ENCODE peak calls at places on chromosomes 13 and 19, in six cellular contexts. O is neuronal stem cell, T is H9, X is IMR-90, C is mesendoderm, W is H1. Q is an unnamed sample.

GRCh38 chr13:44231786-44232516 is 141.7 kb upstream of the SERP2 start:
- DNase-seq in X (peak), W (peak), T (peak), O (peak), C (peak), Q (peak)

GRCh38 chr19:10238172-10238783 is 7.1 kb upstream of the S1PR2 start:
- DNase-seq in O (no peak), C (no peak), X (peak), T (no peak), W (no peak), Q (peak)

GRCh38 chr19:35785087-35785627 is 9.8 kb downstream of the ARHGAP33 start:
- DNase-seq in T (no peak), C (no peak), O (no peak), X (no peak), W (peak), Q (no peak)

GRCh38 chr13:30874111-30874510 is 32.0 kb upstream of the MEDAG start:
- DNase-seq in O (no peak), C (no peak), X (no peak), W (no peak), T (no peak), Q (no peak)

GRCh38 chr19:46660601-46661019 is 372 bp downstream of the DACT3 start:
- DNase-seq in W (no peak), O (no peak), T (no peak), X (no peak), C (no peak), Q (no peak)

GRCh38 chr19:53813996-53814395 is 10.1 kb downstream of the NLRP12 start:
- DNase-seq in O (no peak), C (no peak), W (no peak), X (peak), T (no peak), Q (no peak)

GRCh38 chr13:30464496-30465351 is 1.0 kb downstream of the HMGB1 start:
- DNase-seq in T (peak), W (peak), O (peak), C (peak), X (peak), Q (peak)

GRCh38 chr13:67238277-67238859 is 8.2 kb upstream of the PCDH9 start:
- DNase-seq in W (no peak), C (peak), T (no peak), O (peak), X (peak), Q (peak)

GRCh38 chr13:32261567-32261966 is 53.6 kb downstream of the ZAR1L start:
- DNase-seq in C (peak), T (no peak), W (no peak), X (peak), O (no peak), Q (peak)

GRCh38 chr13:99027260-99027659 is 49.4 kb upstream of the DOCK9 start:
- DNase-seq in T (no peak), W (no peak), C (no peak), O (no peak), X (no peak), Q (no peak)

GRCh38 chr13:100875392-100876043 is 200.9 kb upstream of the TMTC4 start:
- DNase-seq in T (no peak), O (no peak), W (no peak), C (no peak), X (peak), Q (peak)

GRCh38 chr19:40279120-40279551 is 6.0 kb downstream of the AKT2 start:
- DNase-seq in X (peak), C (no peak), T (no peak), O (no peak), W (no peak), Q (peak)

GRCh38 chr13:55298201-55298600 is 1842.5 kb upstream of the PRR20A start:
- DNase-seq in X (no peak), O (no peak), T (no peak), C (no peak), W (no peak), Q (no peak)

GRCh38 chr13:36282818-36283432 is 14.7 kb downstream of the CCDC169 start:
- DNase-seq in O (peak), T (no peak), X (peak), C (peak), W (no peak), Q (peak)

GRCh38 chr13:59755647-59756290 is 408.0 kb downstream of the DIAPH3 start:
- DNase-seq in C (no peak), O (no peak), W (no peak), X (no peak), T (no peak), Q (no peak)

GRCh38 chr13:72850959-72851677 is 69.2 kb downstream of the PIBF1 start:
- DNase-seq in T (peak), O (no peak), C (no peak), X (no peak), W (peak), Q (no peak)

GRCh38 chr19:34308381-34309367 is 54.3 kb downstream of the GARRE1 start:
- DNase-seq in C (no peak), W (no peak), T (no peak), X (no peak), O (no peak), Q (no peak)

GRCh38 chr13:71359641-71360040 is 507.4 kb downstream of the DACH1 start:
- DNase-seq in C (no peak), O (no peak), W (no peak), X (no peak), T (no peak), Q (peak)

GRCh38 chr13:20796791-20797513 is 23.2 kb upstream of the EEF1AKMT1 start:
- DNase-seq in X (peak), C (no peak), O (no peak), W (no peak), T (no peak), Q (peak)

GRCh38 chr13:97274782-97275252 is 52.7 kb downstream of the MBNL2 start:
- DNase-seq in W (no peak), C (no peak), O (no peak), X (peak), T (no peak), Q (peak)

GRCh38 chr19:52270266-52270885 is 989 bp downstream of the ZNF766 start:
- DNase-seq in W (peak), X (peak), T (no peak), C (peak), O (no peak), Q (no peak)

GRCh38 chr19:51367565-51368365 is 1.0 kb downstream of the CLDND2 start:
- DNase-seq in T (peak), W (peak), O (peak), C (peak), X (peak), Q (peak)

GRCh38 chr19:42129399-42130253 is 2.6 kb downstream of the POU2F2 start:
- DNase-seq in X (peak), C (no peak), T (no peak), W (no peak), O (no peak), Q (no peak)

GRCh38 chr13:27489456-27489855 is 39.1 kb upstream of the MTIF3 start:
- DNase-seq in C (no peak), O (no peak), X (no peak), T (no peak), W (no peak), Q (no peak)

GRCh38 chr13:44148159-44148929 is 225.3 kb upstream of the SERP2 start:
- DNase-seq in X (peak), T (no peak), W (no peak), O (no peak), C (peak), Q (no peak)

GRCh38 chr13:96696501-96696900 is 297.8 kb downstream of the OXGR1 start:
- DNase-seq in O (no peak), T (no peak), W (no peak), X (no peak), C (no peak), Q (no peak)

GRCh38 chr13:44797685-44798084 is 191.6 kb downstream of the NUFIP1 start:
- DNase-seq in X (no peak), W (no peak), T (no peak), O (no peak), C (no peak), Q (no peak)

DNA sequence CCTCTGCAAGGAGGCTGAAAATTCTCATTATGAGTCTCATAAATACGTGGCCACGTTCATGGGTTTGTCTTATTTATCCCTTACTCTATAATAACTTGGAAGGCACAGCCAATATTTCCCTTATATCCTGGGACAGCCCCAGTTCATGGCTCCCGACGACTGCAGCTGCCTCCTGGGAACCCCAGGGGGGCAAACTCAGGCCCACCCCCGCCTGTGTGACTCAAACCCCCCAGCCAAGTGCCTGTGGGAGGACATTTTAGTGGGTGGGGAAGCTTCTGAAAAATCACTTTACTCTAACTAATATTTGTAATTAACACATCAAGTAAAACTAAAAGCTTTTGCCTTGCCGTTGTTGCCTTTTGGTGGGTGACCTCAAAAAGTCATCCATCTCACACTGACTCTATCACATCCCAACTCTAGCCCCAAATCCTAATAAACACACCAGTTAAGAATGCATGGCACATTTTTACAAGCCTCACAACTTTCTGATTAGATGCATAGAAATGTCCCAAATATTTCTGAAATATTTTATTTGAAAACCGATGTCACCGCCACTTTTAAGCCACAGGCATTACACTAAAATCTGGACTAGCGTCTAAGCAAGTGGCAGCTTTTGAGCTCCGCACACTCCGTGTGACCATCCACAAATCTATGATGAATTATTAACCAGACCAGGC is 14.2 kb downstream of the RASA3 start:
- DNase-seq in O (no peak), C (no peak), T (no peak), X (no peak), W (no peak), Q (peak)
- H4K8ac ChIP-seq in O (no peak), C (no peak), T (no peak), X (peak), W (no peak), Q (peak)

GRCh38 chr19:18417250-18418033 is 1.8 kb upstream of the SSBP4 start:
- DNase-seq in X (peak), T (peak), W (peak), O (peak), C (peak), Q (peak)
- H2BK120ac ChIP-seq in X (peak), T (no peak), W (peak), O (peak), C (peak), Q (peak)

GRCh38 chr13:51584731-51585191 is 499 bp downstream of the WDFY2 start:
- DNase-seq in O (peak), X (peak), C (peak), T (peak), W (peak), Q (peak)
- H4K8ac ChIP-seq in O (no peak), X (peak), C (no peak), T (no peak), W (peak), Q (no peak)

DNA sequence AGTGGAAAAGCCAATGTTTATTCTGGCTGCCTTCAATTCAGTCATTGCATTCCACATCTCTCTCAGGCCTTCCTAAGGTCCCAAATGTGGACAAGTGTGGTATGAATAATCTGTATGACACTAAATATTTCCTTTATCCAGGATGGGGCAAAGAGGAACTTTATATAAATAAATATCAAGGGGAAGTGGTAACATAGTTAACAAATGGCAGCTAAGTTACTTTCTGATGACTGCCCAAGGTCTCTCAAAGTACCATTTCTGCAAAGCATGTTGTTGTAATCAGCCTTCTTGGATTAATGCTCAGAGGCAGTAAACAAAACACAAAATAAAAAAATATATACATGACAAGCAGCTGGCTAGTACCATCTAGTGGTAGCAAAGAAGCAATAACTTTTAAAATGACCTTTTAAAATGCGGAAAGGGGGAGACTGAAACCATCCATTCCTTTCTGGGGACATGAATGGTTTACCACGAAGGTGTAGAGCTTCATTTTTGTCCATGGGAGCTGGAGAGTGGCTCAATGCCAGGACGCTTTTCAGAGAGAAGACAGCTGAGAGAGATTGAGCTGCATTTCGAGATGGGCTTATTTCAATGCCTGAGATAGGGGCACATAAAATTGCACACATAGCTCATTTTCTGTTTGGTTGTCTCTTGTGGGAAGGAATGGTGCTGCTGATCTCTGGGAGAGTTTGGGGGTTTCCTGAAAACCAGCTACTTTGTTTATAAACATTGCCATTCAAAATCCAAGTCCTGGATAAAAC is 259.2 kb downstream of the RFC3 start:
- DNase-seq in O (no peak), T (no peak), X (peak), W (no peak), C (peak), Q (peak)
- H2BK120ac ChIP-seq in O (no peak), T (no peak), X (no peak), W (no peak), C (peak), Q (no peak)

GRCh38 chr19:4456843-4457653 is 546 bp downstream of the UBXN6 start:
- DNase-seq in C (peak), O (peak), X (peak), W (peak), T (peak), Q (peak)
- H4K8ac ChIP-seq in C (peak), O (no peak), X (peak), W (peak), T (no peak), Q (peak)

GRCh38 chr13:46182491-46182877 is 507 bp upstream of the LCP1 start:
- DNase-seq in X (no peak), C (no peak), W (no peak), O (no peak), T (no peak), Q (no peak)

GRCh38 chr13:46183018-46183940 is 1.3 kb upstream of the LCP1 start:
- DNase-seq in C (no peak), X (no peak), T (no peak), W (no peak), O (no peak), Q (no peak)

GRCh38 chr13:46185634-46186033 is 3.7 kb upstream of the LCP1 start:
- DNase-seq in X (no peak), C (no peak), W (no peak), T (no peak), O (no peak), Q (no peak)

GRCh38 chr13:46181799-46182490 is at the start of gene LCP1:
- DNase-seq in W (no peak), O (no peak), X (no peak), T (no peak), C (peak), Q (no peak)

GRCh38 chr13:46184277-46184699 is 2.3 kb upstream of the LCP1 start:
- DNase-seq in C (peak), W (peak), O (no peak), X (no peak), T (peak), Q (no peak)
- H2BK120ac ChIP-seq in C (no peak), W (no peak), O (no peak), X (no peak), T (no peak), Q (no peak)

GRCh38 chr19:44878119-44878865 is 12.8 kb upstream of the TOMM40 start:
- DNase-seq in T (no peak), W (no peak), O (no peak), C (no peak), X (no peak), Q (no peak)
- H4K8ac ChIP-seq in T (no peak), W (no peak), O (no peak), C (no peak), X (no peak), Q (no peak)

GRCh38 chr19:18419195-18419698 is at the start of gene SSBP4:
- DNase-seq in X (peak), C (peak), O (peak), W (peak), T (no peak), Q (peak)
- H2BK120ac ChIP-seq in X (peak), C (peak), O (peak), W (peak), T (no peak), Q (peak)

GRCh38 chr19:14434543-14435319 is 1.6 kb downstream of the PKN1 start:
- DNase-seq in X (peak), O (no peak), T (no peak), W (no peak), C (no peak), Q (peak)
- H4K8ac ChIP-seq in X (no peak), O (no peak), T (no peak), W (no peak), C (no peak), Q (peak)

DNA sequence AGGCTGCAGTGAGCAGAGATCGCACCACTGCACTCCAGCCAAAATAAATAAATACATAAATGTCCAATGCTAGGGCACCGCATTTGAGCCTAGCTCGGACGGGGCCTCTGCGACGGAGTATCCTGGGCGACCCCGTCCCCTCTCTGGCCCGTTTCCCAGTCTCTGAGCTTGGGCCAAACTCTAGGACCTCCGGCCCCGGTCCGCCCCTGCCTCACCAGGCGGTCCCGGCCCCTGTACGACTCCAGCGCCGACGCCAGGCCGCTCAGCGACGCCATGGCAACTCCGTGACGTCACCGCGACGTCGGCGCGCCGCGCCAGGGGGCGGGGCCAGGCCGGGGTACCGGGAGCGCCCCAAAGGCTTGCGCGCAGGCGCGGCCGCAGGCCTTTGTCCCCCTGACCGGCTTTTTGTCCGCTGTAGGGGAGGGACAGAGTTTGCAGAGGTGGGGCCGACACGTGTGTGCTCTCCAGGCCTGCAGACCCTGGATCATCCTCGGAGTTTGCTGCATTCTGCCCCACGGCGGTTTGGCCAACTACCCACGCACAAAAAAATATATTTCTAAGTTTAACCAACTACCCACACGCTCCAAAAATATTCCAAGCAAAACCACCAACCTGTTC is at the start of gene PEX11G:
- DNase-seq in C (peak), W (peak), T (peak), O (peak), X (peak), Q (peak)
- H2BK120ac ChIP-seq in C (no peak), W (peak), T (peak), O (no peak), X (peak), Q (peak)

Q was measured in mesenchymal stem cell.